ENCODE peak calls at places on chromosomes 12 and 14, in six cellular contexts. Y, Z, U, C, L and S are unnamed samples.

GRCh38 chr12:69898236-69898635 is 73.2 kb downstream of the MYRFL start:
- DNase-seq in L (no peak), C (no peak), Y (peak; percentile 36), U (no peak), Z (peak; percentile 72), S (no peak)

GRCh38 chr12:70646850-70647249 is 9.6 kb upstream of the PTPRB start:
- DNase-seq in C (no peak), Z (peak; percentile 61), L (no peak), Y (peak; percentile 26), U (no peak), S (no peak)

GRCh38 chr12:103742349-103742784 is 98.7 kb downstream of the NT5DC3 start:
- DNase-seq in Y (peak; percentile 37), C (no peak), Z (no peak), U (peak; percentile 14), L (no peak), S (no peak)

GRCh38 chr14:39827901-39828655 is 395.8 kb upstream of the FBXO33 start:
- DNase-seq in L (no peak), C (no peak), Y (no peak), U (no peak), Z (no peak), S (no peak)

GRCh38 chr14:74698471-74698870 is 14.4 kb downstream of the AREL1 start:
- DNase-seq in Y (no peak), U (no peak), C (no peak), Z (no peak), L (no peak), S (no peak)

GRCh38 chr12:57173089-57173488 is 25.7 kb upstream of the LRP1-AS start:
- DNase-seq in C (no peak), U (no peak), Z (no peak), L (no peak), Y (peak; percentile 28), S (peak; percentile 63)

GRCh38 chr12:116222358-116222757 is 55.1 kb downstream of the MED13L start:
- DNase-seq in L (no peak), U (peak; percentile 88), C (peak; percentile 93), Y (peak; percentile 95), Z (peak; percentile 95), S (no peak)

GRCh38 chr14:60350366-60350720 is 101.3 kb downstream of the PPM1A start:
- DNase-seq in L (no peak), U (no peak), C (no peak), Y (peak; percentile 13), Z (no peak), S (no peak)

GRCh38 chr12:645563-646071 is 17.6 kb downstream of the NINJ2 start:
- DNase-seq in U (peak; percentile 75), L (peak; percentile 56), Y (peak; percentile 78), C (no peak), Z (peak; percentile 53), S (no peak)

GRCh38 chr12:124022161-124022560 is 49.1 kb downstream of the ZNF664 start:
- DNase-seq in Z (no peak), L (no peak), U (no peak), C (no peak), Y (no peak), S (no peak)

GRCh38 chr14:64954491-64955240 is 12.1 kb upstream of the GPX2 start:
- DNase-seq in L (no peak), Y (no peak), Z (no peak), C (no peak), U (no peak), S (no peak)

GRCh38 chr12:95173392-95174251 is 43.6 kb downstream of the FGD6 start:
- DNase-seq in C (peak; percentile 93), Z (peak; percentile 83), U (peak; percentile 63), L (peak; percentile 65), Y (peak; percentile 92), S (no peak)

GRCh38 chr12:50283924-50284236 is 560 bp upstream of the LIMA1 start:
- DNase-seq in L (no peak), U (no peak), Y (peak; percentile 58), C (no peak), Z (no peak), S (no peak)

GRCh38 chr14:26281280-26281998 is 316.4 kb downstream of the NOVA1 start:
- DNase-seq in U (peak; percentile 7), Z (peak; percentile 50), C (no peak), L (no peak), Y (peak; percentile 88), S (peak; percentile 57)

GRCh38 chr12:65208125-65208524 is 38.7 kb downstream of the LEMD3 start:
- DNase-seq in Z (no peak), L (no peak), Y (no peak), C (no peak), U (no peak), S (no peak)

GRCh38 chr12:113057565-113058485 is 1.3 kb downstream of the DTX1 start:
- DNase-seq in Z (no peak), U (no peak), Y (no peak), L (no peak), C (no peak), S (no peak)

GRCh38 chr12:82870825-82871377 is 184.2 kb downstream of the TMTC2 start:
- DNase-seq in L (no peak), U (no peak), C (no peak), Z (no peak), Y (no peak), S (no peak)

GRCh38 chr12:47591795-47592194 is 114.0 kb downstream of the RPAP3 start:
- DNase-seq in U (no peak), Z (no peak), L (no peak), Y (no peak), C (no peak), S (no peak)

GRCh38 chr14:101563654-101564443 is 2.6 kb downstream of the DIO3 start:
- DNase-seq in C (no peak), Z (no peak), U (no peak), Y (no peak), L (no peak), S (no peak)

GRCh38 chr14:56172571-56172971 is 54.4 kb downstream of the PELI2 start:
- DNase-seq in Y (peak; percentile 82), Z (peak; percentile 82), U (no peak), L (no peak), C (no peak), S (no peak)
- H3K4me3 ChIP-seq in Y (no peak overlapping the region), Z (no peak overlapping the region), U (no peak overlapping the region), L (no peak overlapping the region), C (no peak overlapping the region), S (no peak overlapping the region)

DNA sequence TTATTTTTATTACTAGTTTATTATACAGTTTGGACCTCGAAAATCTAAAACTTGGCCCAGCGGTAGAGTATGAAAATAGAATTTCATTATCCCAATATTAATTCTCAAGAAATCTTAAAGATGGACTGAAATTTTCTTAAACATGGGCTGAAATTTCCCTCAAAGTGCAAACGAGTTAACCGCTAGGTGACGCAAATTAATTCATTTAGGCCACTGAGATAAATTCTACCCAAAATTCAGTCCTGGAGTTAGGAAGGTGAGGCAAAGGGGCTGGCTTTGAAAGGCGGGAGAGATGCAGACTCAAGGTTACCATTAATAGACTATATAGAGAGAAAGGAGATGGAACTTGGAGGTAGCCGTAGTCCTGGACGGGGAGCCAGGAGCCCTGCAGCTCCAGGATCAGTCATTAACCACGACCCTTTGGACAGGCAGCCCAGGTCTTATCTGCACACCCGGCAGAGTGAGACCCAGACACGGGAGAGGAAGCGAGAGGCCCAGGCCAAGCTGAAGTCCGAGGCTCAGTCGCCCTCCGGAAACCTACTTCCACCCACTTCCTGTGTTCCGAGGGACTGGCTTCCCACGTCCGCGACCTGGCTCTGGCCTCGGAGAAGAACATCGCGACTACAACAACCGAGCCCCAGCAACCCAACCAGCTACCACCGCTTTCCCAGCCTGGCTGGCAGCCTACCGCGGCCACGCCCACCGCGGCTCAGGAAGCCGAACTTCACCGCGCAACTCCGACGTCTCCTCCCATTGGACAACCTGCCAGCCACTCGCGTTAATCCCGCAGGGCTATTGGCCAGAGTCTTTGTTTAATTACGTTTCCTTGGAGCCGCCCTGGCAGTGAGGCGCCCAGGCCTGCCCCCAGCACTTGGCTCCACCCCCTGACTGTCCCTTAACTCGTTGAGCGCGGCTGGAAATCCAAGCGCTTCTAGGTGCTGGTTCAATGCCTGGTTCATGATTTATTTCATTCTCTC is at the start of gene EFCAB11:
- DNase-seq in U (peak; percentile 98), Z (peak; percentile 99), L (peak; percentile 97), C (peak; percentile 99), Y (peak; percentile 99), S (peak; percentile 97)
- TF ChIP-seq CTCF in U (no peak), Z (peak; percentile 6), L (no peak), C (no peak), Y (peak; percentile 17), S (no peak)

DNA sequence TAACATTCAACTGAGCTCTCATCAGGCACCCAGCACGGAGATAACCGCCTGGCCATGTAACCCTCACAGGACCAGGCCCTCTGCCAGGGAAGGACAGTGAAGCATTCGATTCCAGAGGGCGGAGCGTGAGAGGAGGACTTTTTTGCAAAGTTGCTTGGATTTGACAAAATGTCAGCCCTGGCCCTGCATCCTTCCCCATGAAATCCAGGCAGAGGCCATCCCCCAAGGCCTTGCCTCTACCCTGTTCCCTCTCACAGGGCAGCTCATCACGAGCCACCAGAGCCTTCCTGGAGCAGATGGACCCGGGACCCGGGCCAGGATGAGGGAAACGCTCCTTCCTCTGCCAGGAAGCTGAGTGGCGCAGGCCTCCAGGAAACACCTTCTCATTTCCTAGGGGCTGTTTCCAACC is 17.0 kb downstream of the CAMKK2 start:
- DNase-seq in Y (peak; percentile 64), C (no peak), U (peak; percentile 73), Z (no peak), L (peak; percentile 70), S (no peak)
- H3K4me3 ChIP-seq in Y (no peak overlapping the region), C (no peak overlapping the region), U (no peak overlapping the region), Z (no peak overlapping the region), L (peak overlapping the region; percentile 6), S (no peak overlapping the region)

DNA sequence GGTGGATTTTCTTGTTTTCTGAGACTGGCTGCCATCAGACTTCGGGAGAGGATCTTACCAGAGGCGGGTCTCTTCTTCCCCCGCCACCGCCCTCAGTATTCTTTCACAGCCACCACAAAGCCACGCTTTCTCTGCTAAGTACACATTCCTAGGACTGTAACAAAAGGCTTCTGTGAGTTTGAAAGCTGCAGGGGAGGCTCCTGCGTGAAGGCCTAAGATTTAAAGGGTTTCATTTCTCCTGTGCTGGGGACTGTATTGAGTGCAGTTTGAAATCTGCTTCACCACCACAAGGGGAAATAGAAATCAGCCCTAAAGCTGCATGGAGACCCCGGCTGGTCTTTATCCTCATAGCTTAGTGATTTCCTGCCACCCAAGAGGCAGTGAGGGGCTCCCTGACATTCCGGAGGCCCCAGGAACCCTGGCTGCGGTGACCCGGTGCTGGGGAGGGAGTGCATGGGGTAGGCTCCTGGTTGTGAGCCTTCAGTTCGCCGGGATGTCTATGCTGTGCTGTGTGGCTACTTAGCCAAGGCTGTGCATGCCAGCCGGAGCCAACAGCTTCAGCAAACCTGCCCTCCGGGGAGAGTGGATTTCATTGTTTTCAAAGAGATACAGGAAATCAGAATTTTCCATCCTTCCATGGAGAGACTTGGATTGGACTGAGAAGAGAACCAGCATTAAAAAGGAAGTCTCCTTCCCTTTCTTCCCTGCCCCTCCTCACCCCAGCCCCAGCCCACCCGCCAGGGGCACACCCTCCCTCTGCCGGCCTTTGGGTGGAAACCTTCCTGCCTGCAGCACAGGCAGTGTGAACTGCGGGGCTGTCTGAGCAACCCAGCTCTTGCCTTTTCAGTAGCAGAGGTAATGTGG is 163.3 kb downstream of the ETV6 start:
- DNase-seq in U (peak; percentile 18), L (no peak), Y (peak; percentile 54), C (no peak), Z (peak; percentile 73), S (no peak)
- TF ChIP-seq CTCF in U (no peak), L (peak; percentile 36), Y (peak; percentile 14), C (no peak), Z (peak; percentile 16), S (no peak)

GRCh38 chr12:89247541-89247942 is 104.8 kb downstream of the DUSP6 start:
- DNase-seq in Z (peak; percentile 15), L (no peak), C (no peak), Y (no peak), U (no peak), S (no peak)
- H3K4me3 ChIP-seq in Z (no peak overlapping the region), L (no peak overlapping the region), C (no peak overlapping the region), Y (no peak overlapping the region), U (no peak overlapping the region), S (no peak overlapping the region)